ENCODE peak calls at places on chromosomes 5 and 9, in six cellular contexts. X is fibroblast of lung, W is SK-N-SH, J is mesendoderm, T is K562, Q is IMR-90. Z is an unnamed sample.

GRCh38 chr5:173781432-173781825 is 106.7 kb upstream of the CPEB4 start:
- DNase-seq in W (no peak), T (no peak), J (no peak), X (no peak), Q (no peak), Z (no peak)

GRCh38 chr5:69295088-69295754 is 37.4 kb downstream of the CCDC125 start:
- DNase-seq in J (peak; percentile 38), Q (peak; percentile 76), W (peak; percentile 25), T (peak; percentile 12), X (peak; percentile 29), Z (no peak)

GRCh38 chr9:108703414-108703813 is 152.4 kb downstream of the ACTL7B start:
- DNase-seq in X (no peak), W (no peak), Q (no peak), J (no peak), T (no peak), Z (no peak)

GRCh38 chr5:68354315-68354714 is 138.8 kb downstream of the PIK3R1 start:
- DNase-seq in X (no peak), Q (no peak), T (no peak), J (peak; percentile 66), W (no peak), Z (no peak)

GRCh38 chr5:59713488-59713844 is 180.1 kb downstream of the PDE4D start:
- DNase-seq in T (no peak), J (no peak), Q (no peak), W (no peak), X (no peak), Z (no peak)

GRCh38 chr9:35385042-35385441 is 104.9 kb upstream of the RUSC2 start:
- DNase-seq in J (peak; percentile 30), Q (peak; percentile 78), X (peak; percentile 81), W (no peak), T (no peak), Z (no peak)

GRCh38 chr5:103013933-103014552 is 105.9 kb downstream of the GIN1 start:
- DNase-seq in T (no peak), X (peak; percentile 27), J (no peak), W (no peak), Q (peak; percentile 25), Z (no peak)

GRCh38 chr9:112783551-112783954 is 33.0 kb downstream of the SNX30 start:
- DNase-seq in Q (no peak), T (no peak), J (no peak), W (no peak), X (no peak), Z (no peak)

GRCh38 chr5:149452007-149452664 is 73.0 kb upstream of the IL17B start:
- DNase-seq in J (peak; percentile 95), X (peak; percentile 56), Q (peak; percentile 53), W (peak; percentile 37), T (peak; percentile 89), Z (peak; percentile 32)

GRCh38 chr5:115378754-115379153 is 82.3 kb upstream of the CCDC112 start:
- DNase-seq in T (no peak), X (no peak), W (no peak), J (no peak), Q (no peak), Z (no peak)

GRCh38 chr9:134707031-134707680 is 65.6 kb downstream of the COL5A1 start:
- DNase-seq in J (no peak), Q (peak; percentile 88), T (no peak), W (peak; percentile 98), X (peak; percentile 92), Z (no peak)

GRCh38 chr9:86655147-86655546 is 292.2 kb downstream of the GAS1 start:
- DNase-seq in T (no peak), Q (peak; percentile 19), W (no peak), J (no peak), X (peak; percentile 29), Z (no peak)

GRCh38 chr9:89022902-89023301 is 31.6 kb downstream of the S1PR3 start:
- DNase-seq in T (no peak), J (no peak), X (peak; percentile 77), W (no peak), Q (peak; percentile 79), Z (no peak)

GRCh38 chr5:147455321-147455720 is 54.5 kb downstream of the DPYSL3 start:
- DNase-seq in X (peak; percentile 93), W (no peak), Q (peak; percentile 28), J (peak; percentile 56), T (no peak), Z (peak; percentile 9)

GRCh38 chr9:129558551-129559505 is 62.1 kb downstream of the C9orf50 start:
- DNase-seq in X (no peak), J (peak; percentile 84), Q (no peak), T (no peak), W (peak; percentile 94), Z (no peak)

GRCh38 chr9:129558063-129558550 is 62.8 kb downstream of the C9orf50 start:
- DNase-seq in X (no peak), T (no peak), J (no peak), Q (no peak), W (peak; percentile 79), Z (no peak)

GRCh38 chr9:129557192-129558036 is 63.5 kb downstream of the C9orf50 start:
- DNase-seq in X (peak; percentile 74), Q (peak; percentile 74), T (no peak), W (no peak), J (peak; percentile 98), Z (no peak)

GRCh38 chr9:129560849-129561248 is 60.1 kb downstream of the C9orf50 start:
- DNase-seq in W (no peak), Q (no peak), T (peak; percentile 18), X (no peak), J (no peak), Z (no peak)

DNA sequence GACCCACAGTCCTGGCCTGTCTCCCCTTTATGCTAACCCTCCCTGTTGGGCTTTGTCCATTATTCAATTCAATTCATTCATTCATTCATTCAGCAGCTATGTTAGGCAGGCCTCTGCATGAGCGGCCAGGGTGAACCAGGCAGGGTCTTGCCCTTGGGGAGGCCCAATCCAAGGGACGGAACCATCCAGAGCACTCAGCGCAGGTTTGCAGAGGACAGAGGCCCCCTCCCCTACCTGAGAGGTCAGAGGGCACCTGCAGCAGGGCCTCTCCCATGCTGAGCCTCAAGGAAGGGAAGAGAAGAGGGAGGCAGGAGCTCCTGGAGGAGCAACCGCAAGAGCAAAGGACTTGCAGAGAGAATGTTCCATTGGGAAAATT is 61.4 kb downstream of the C9orf50 start:
- DNase-seq in T (no peak), W (no peak), X (no peak), J (no peak), Q (no peak), Z (no peak)
- H3K4me1 ChIP-seq in T (no peaks in the 10 kb centered on the region), W (peaks cover 19% of the 10 kb centered on the region), X (no peaks in the 10 kb centered on the region), J (peaks cover 24% of the 10 kb centered on the region), Q (peaks cover 32% of the 10 kb centered on the region), Z (no peaks in the 10 kb centered on the region)

GRCh38 chr5:40437452-40437861 is 242.3 kb upstream of the PTGER4 start:
- DNase-seq in J (peak; percentile 6), Q (peak; percentile 87), T (no peak), W (no peak), X (peak; percentile 81), Z (no peak)

GRCh38 chr5:40441733-40442132 is 238.0 kb upstream of the PTGER4 start:
- DNase-seq in T (no peak), J (no peak), X (no peak), Q (no peak), W (no peak), Z (no peak)

GRCh38 chr5:40431734-40432133 is 248.0 kb upstream of the PTGER4 start:
- DNase-seq in Q (no peak), W (no peak), X (no peak), T (no peak), J (no peak), Z (no peak)

GRCh38 chr5:40432836-40433235 is 246.9 kb upstream of the PTGER4 start:
- DNase-seq in X (no peak), J (no peak), Q (no peak), W (no peak), T (no peak), Z (no peak)

GRCh38 chr5:40436535-40437237 is 243.0 kb upstream of the PTGER4 start:
- DNase-seq in T (no peak), W (no peak), X (no peak), J (no peak), Q (no peak), Z (no peak)
- H3K27ac ChIP-seq in T (no peak overlapping the region), W (no peak overlapping the region), X (no peak overlapping the region), J (no peak overlapping the region), Q (no peak overlapping the region), Z (no peak overlapping the region)

DNA sequence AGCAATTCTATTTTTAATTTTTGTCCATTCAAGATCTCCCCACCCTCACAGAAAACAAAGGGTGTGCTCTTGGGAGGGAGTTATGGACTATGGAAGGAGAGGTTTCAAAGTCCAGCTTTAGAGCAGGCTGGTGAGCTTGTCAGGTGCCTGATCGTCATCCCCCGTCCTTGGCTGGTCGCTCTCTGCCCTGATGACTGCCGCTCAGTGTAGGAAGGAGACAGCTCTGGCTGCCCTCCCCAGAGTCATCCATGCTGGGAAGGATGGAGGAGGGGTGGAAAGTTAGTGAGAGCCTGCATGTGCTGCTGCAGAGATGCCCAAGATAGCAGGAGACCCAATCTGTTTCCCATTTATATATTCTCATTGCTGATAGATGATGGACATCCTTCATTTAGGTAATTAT is 96.6 kb downstream of the NLN start:
- DNase-seq in W (peak; percentile 22), J (no peak), Q (no peak), X (no peak), T (no peak), Z (no peak)
- H3K4me2 ChIP-seq in W (no peak overlapping the region), J (no peak overlapping the region), Q (no peak overlapping the region), X (no peak overlapping the region), T (no peak overlapping the region), Z (no peak overlapping the region)

GRCh38 chr9:137027369-137028012 is 546 bp downstream of the ABCA2 start:
- DNase-seq in T (peak; percentile 55), Q (peak; percentile 6), W (peak; percentile 56), X (no peak), J (no peak), Z (no peak)

GRCh38 chr9:137028013-137028280 is at the start of gene ABCA2:
- DNase-seq in J (no peak), W (no peak), T (no peak), X (no peak), Q (peak; percentile 12), Z (peak; percentile 77)

GRCh38 chr9:137026828-137027227 is 1.2 kb downstream of the ABCA2 start:
- DNase-seq in J (no peak), X (no peak), Q (no peak), T (no peak), W (no peak), Z (no peak)

GRCh38 chr9:137025120-137025966 is 2.7 kb downstream of the ABCA2 start:
- DNase-seq in T (no peak), J (no peak), Q (no peak), X (no peak), W (peak; percentile 90), Z (peak; percentile 57)

DNA sequence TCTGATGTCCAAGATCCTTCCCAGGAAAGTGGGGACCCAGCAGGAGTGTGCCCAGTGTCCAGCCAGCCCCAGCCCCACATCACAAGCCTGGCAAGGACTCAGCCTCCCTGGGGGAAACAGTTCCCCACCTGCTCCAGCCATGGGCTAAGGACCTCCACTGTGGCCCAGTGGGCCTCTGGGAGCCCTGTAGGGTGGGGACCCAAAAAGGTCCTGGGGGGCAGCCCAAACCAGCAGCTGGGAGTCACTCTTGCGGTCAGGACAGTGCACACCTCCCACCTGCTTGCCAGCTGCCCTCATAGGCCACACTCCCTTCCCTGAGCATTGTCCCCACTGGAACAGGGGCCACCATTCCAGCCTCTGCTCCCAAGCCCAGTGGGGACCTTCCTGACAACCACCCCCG is 1.7 kb downstream of the ABCA2 start:
- DNase-seq in J (no peak), X (no peak), Q (no peak), W (no peak), T (no peak), Z (no peak)
- H3K4me1 ChIP-seq in J (no peaks in the 10 kb centered on the region), X (peaks cover 4% of the 10 kb centered on the region), Q (peaks cover 5% of the 10 kb centered on the region), W (peaks cover 5% of the 10 kb centered on the region), T (peaks cover 13% of the 10 kb centered on the region), Z (peaks cover 36% of the 10 kb centered on the region)